ENCODE peak calls at places on chromosomes 16 and 17, in eight cellular contexts. S is HL-60, O is sigmoid colon, Q is GM23338, J is prostate gland, W is transverse colon, P is stomach, N is GM12878. R is an unnamed sample.

GRCh38 chr17:27322026-27322425 is 28.1 kb downstream of the WSB1 start:
- DNase-seq in S (no peak), O (peak), Q (no peak), J (no peak), W (no peak), P (no peak), N (no peak), R (no peak)

GRCh38 chr17:12927541-12928425 is 90.0 kb downstream of the ELAC2 start:
- DNase-seq in S (no peak), O (no peak), Q (no peak), J (no peak), W (no peak), P (no peak), N (no peak), R (no peak)

GRCh38 chr16:49857423-49858181 is 1.7 kb upstream of the ZNF423 start:
- DNase-seq in S (peak), O (peak), Q (peak), J (no peak), W (peak), P (peak), N (no peak), R (peak)

GRCh38 chr16:57998992-57999365 is 1.5 kb downstream of the ZNF319 start:
- DNase-seq in S (no peak), O (no peak), Q (no peak), J (no peak), W (no peak), P (no peak), N (no peak), R (peak)

GRCh38 chr16:54244061-54244886 is 42.3 kb downstream of the IRX3 start:
- DNase-seq in S (peak), O (no peak), Q (no peak), J (no peak), W (no peak), P (no peak), N (no peak), R (no peak)

GRCh38 chr16:12805091-12805490 is 1.4 kb upstream of the CPPED1 start:
- DNase-seq in S (no peak), O (no peak), Q (no peak), J (no peak), W (no peak), P (no peak), N (no peak), R (no peak)

GRCh38 chr17:49779730-49780220 is 8.7 kb upstream of the KAT7 start:
- DNase-seq in S (peak), O (no peak), Q (peak), J (no peak), W (peak), P (no peak), N (no peak), R (no peak)

GRCh38 chr17:34235389-34236028 is 19.6 kb upstream of the CCL2 start:
- DNase-seq in S (peak), O (peak), Q (no peak), J (peak), W (peak), P (peak), N (no peak), R (no peak)

GRCh38 chr16:77877712-77878111 is 89.3 kb downstream of the VAT1L start:
- DNase-seq in S (no peak), O (no peak), Q (no peak), J (no peak), W (no peak), P (no peak), N (no peak), R (no peak)

GRCh38 chr16:58022601-58023371 is 2.8 kb upstream of the MMP15 start:
- DNase-seq in S (no peak), O (peak), Q (peak), J (peak), W (peak), P (peak), N (no peak), R (peak)

GRCh38 chr17:28427372-28427771 is 21.4 kb upstream of the SLC46A1 start:
- DNase-seq in S (no peak), O (no peak), Q (no peak), J (no peak), W (no peak), P (no peak), N (no peak), R (no peak)

GRCh38 chr16:67672739-67673662 is 6.4 kb downstream of the C16orf86 start:
- DNase-seq in S (peak), O (peak), Q (peak), J (peak), W (peak), P (peak), N (no peak), R (peak)

GRCh38 chr17:63930951-63931575 is 1.1 kb downstream of the CD79B start:
- DNase-seq in S (peak), O (peak), Q (peak), J (no peak), W (peak), P (peak), N (no peak), R (peak)

GRCh38 chr16:51359141-51359960 is 208.3 kb upstream of the SALL1 start:
- DNase-seq in S (no peak), O (peak), Q (peak), J (no peak), W (peak), P (no peak), N (no peak), R (no peak)

GRCh38 chr16:58500329-58501241 is 642 bp downstream of the NDRG4 start:
- DNase-seq in S (no peak), O (peak), Q (peak), J (no peak), W (no peak), P (no peak), N (no peak), R (peak)

GRCh38 chr17:18026408-18026776 is 12.6 kb downstream of the ATPAF2 start:
- DNase-seq in S (no peak), O (no peak), Q (no peak), J (no peak), W (no peak), P (no peak), N (no peak), R (no peak)

GRCh38 chr16:20399185-20399584 is 5.4 kb downstream of the PDILT start:
- DNase-seq in S (no peak), O (no peak), Q (no peak), J (no peak), W (no peak), P (peak), N (no peak), R (no peak)

GRCh38 chr17:19647697-19648474 is 665 bp upstream of the ALDH3A2 start:
- DNase-seq in S (peak), O (peak), Q (peak), J (peak), W (peak), P (peak), N (peak), R (peak)

GRCh38 chr16:27470567-27471431 is 68.8 kb downstream of the IL21R start:
- DNase-seq in S (no peak), O (no peak), Q (no peak), J (no peak), W (no peak), P (no peak), N (no peak), R (peak)

GRCh38 chr16:10871157-10871991 is 5.6 kb upstream of the CIITA start:
- DNase-seq in S (peak), O (peak), Q (no peak), J (peak), W (peak), P (peak), N (peak), R (peak)

GRCh38 chr17:48997103-48997826 is at the start of gene IGF2BP1:
- DNase-seq in S (peak), O (no peak), Q (peak), J (no peak), W (no peak), P (no peak), N (no peak), R (no peak)

GRCh38 chr16:66924527-66925321 is 611 bp downstream of the RRAD start:
- DNase-seq in S (no peak), O (no peak), Q (peak), J (no peak), W (peak), P (peak), N (no peak), R (no peak)

GRCh38 chr17:70271672-70272071 is 102.3 kb downstream of the KCNJ2 start:
- DNase-seq in S (no peak), O (no peak), Q (no peak), J (no peak), W (no peak), P (no peak), N (no peak), R (no peak)

GRCh38 chr17:55154101-55154500 is 110.7 kb upstream of the HLF start:
- DNase-seq in S (no peak), O (no peak), Q (no peak), J (no peak), W (no peak), P (no peak), N (no peak), R (no peak)

GRCh38 chr17:1067282-1067956 is 70.5 kb downstream of the TIMM22 start:
- DNase-seq in S (no peak), O (no peak), Q (no peak), J (no peak), W (no peak), P (peak), N (no peak), R (no peak)

GRCh38 chr16:13036600-13036999 is 135.2 kb downstream of the SHISA9 start:
- DNase-seq in S (no peak), O (no peak), Q (peak), J (peak), W (no peak), P (peak), N (no peak), R (no peak)

GRCh38 chr16:14365200-14365851 is 264.7 kb downstream of the PARN start:
- DNase-seq in S (no peak), O (no peak), Q (no peak), J (no peak), W (no peak), P (no peak), N (no peak), R (no peak)

GRCh38 chr17:80829166-80829813 is 162.4 kb upstream of the CHMP6 start:
- DNase-seq in S (no peak), O (peak), Q (no peak), J (no peak), W (no peak), P (no peak), N (no peak), R (no peak)

GRCh38 chr17:58040386-58040785 is 33.3 kb upstream of the SRSF1 start:
- DNase-seq in S (no peak), O (no peak), Q (no peak), J (no peak), W (no peak), P (no peak), N (no peak), R (no peak)

GRCh38 chr17:45825792-45826191 is 18.9 kb upstream of the SPPL2C start:
- DNase-seq in S (no peak), O (no peak), Q (no peak), J (no peak), W (no peak), P (no peak), N (no peak), R (no peak)

GRCh38 chr17:40371261-40371929 is 6.9 kb upstream of the GJD3 start:
- DNase-seq in S (no peak), O (no peak), Q (peak), J (no peak), W (no peak), P (no peak), N (no peak), R (no peak)

GRCh38 chr17:72659811-72660210 is 432.7 kb downstream of the SLC39A11 start:
- DNase-seq in S (no peak), O (peak), Q (no peak), J (no peak), W (no peak), P (no peak), N (no peak), R (no peak)

GRCh38 chr17:57544834-57545463 is 200.2 kb downstream of the CCDC182 start:
- DNase-seq in S (no peak), O (no peak), Q (no peak), J (no peak), W (no peak), P (no peak), N (no peak), R (no peak)

DNA sequence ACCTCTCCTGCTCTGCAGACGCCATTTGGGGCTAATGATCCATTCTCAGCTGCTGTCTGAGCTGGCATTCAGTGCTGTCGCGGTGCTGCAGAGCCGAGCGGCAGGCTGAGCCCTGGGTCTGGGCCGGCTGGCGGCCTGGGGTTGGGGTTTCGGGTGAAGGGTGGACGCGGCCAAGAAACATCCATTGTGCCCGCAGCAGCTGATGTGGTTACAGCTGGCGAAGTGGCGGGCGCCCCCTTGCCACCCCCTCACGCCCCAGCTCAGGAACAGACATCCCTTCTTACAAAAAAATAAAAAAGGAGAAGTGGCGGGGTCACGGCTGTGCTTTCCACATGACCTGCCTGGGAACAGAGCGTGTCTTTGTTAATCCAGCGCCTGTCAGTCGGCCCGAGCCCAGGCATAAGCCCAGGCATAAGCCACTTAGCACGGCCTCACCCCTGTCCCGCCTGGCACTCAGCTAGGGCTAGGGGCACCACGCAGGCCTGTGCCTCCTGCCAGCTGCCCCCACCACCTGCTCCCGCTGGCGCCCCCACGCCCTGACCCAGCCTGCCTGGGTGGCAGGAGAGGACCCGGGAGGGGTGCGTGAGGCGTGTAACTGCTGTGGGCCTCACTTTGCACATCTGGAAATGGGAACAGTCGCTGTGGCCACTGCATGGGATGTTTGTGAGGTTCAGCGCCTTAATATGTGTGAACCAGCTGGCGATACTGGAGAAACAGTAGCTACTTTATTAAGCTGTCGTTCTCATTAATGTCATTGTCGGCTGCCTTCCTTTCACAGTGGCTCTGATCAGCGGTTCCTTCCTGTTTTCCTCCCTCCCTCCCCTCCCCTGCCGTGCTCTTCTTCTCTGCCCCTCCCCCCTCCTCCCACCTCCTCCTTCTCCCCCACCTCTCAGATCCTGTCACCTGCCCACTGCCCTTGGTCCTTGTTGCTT is 197.7 kb upstream of the CIBAR2 start:
- DNase-seq in S (peak), O (peak), Q (peak), J (no peak), W (peak), P (no peak), N (no peak), R (peak)
- TF ChIP-seq POLR2AphosphoS5 in S (peak), O (peak), Q (no peak), J (peak), W (no peak), P (no peak), N (no peak), R (peak)

DNA sequence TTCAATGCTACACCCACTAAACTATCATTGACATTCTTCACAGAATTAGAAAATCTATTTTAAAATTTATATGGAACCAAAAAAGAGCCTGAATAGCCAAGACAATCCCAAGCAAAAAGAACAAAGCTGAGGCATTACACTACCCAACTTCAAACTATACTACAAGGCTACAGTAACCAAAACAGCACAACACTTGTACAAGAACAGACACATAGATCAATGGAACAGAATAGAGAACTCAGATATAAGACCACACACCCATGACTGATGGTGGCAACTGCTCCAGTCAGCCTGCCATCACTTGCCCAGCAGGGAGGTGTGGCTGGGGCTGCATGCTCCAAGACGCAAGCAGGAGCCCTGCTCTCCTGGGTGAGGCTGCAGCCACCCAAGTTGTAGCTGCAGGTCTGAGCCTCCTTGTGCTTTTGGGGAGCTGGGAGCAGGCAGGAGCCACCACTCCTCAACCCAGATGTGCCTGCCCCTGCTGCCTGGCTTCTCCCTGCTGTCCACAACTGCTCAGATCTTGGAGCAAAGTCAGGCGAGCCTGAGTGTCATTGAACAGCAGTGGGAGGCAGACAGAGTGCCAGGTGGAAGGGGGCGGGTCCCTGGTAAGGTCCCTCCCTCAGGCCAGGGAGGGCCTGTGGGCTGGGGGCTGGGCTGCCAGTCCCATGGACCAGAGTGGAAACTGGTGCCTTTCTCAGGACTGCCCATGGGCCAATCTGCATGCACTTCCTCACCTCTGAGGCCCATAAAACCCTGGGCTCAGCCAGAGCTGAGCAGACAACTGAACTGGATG is 24.7 kb downstream of the SSH2 start:
- DNase-seq in S (no peak), O (no peak), Q (no peak), J (no peak), W (peak), P (no peak), N (no peak), R (no peak)
- H3K4me3 ChIP-seq in S (no peak), O (no peak), Q (no peak), J (no peak), W (no peak), P (no peak), N (no peak), R (no peak)

DNA sequence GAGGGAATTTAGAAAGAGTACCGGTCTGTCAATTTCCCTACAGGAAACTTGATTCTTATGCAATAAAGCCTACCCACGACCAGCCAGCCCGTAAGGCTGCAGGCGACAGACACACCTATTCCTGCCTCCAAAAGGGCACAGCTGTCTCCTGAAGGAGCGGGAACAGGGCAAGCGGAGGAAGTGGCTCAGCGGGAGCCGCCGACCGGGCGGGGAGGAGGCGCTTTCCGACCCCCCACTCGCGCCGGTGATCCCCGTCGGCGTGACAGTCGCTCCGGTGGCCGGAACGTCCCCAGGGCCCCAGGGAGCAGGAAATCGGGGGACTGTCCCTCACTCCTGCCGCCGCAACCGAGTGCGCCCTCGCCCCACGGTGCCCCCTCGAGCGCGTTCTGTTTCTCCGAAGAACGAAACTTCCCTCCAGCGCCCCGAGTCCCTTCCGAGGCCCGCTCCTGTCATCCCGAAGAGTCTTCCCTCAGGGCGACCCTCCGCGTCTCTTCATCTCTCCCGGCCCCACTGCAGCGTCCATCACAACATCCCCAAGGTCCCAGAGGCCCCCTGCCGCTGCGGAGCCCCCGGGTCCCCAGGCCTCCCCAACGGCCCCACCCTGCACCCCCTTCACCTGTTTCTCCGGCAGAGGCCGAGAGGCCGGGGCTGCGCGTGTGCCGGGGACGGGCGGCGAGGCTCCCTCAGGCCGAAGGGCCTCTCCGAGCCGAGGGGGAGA is 420 bp downstream of the STAT3 start:
- DNase-seq in S (peak), O (peak), Q (peak), J (peak), W (peak), P (peak), N (no peak), R (peak)
- TF ChIP-seq POLR2AphosphoS5 in S (no peak), O (peak), Q (no peak), J (no peak), W (peak), P (peak), N (no peak), R (peak)

GRCh38 chr16:8958344-8958808 is 5.3 kb downstream of the USP7 start:
- DNase-seq in S (peak), O (peak), Q (no peak), J (no peak), W (peak), P (no peak), N (no peak), R (peak)

GRCh38 chr16:8956265-8957060 is 7.2 kb downstream of the USP7 start:
- DNase-seq in S (no peak), O (peak), Q (no peak), J (no peak), W (no peak), P (no peak), N (no peak), R (no peak)

GRCh38 chr16:8957061-8957392 is 6.7 kb downstream of the USP7 start:
- DNase-seq in S (no peak), O (no peak), Q (no peak), J (no peak), W (no peak), P (no peak), N (no peak), R (no peak)

GRCh38 chr16:8955828-8956227 is 7.9 kb downstream of the USP7 start:
- DNase-seq in S (no peak), O (no peak), Q (no peak), J (no peak), W (no peak), P (no peak), N (no peak), R (no peak)

DNA sequence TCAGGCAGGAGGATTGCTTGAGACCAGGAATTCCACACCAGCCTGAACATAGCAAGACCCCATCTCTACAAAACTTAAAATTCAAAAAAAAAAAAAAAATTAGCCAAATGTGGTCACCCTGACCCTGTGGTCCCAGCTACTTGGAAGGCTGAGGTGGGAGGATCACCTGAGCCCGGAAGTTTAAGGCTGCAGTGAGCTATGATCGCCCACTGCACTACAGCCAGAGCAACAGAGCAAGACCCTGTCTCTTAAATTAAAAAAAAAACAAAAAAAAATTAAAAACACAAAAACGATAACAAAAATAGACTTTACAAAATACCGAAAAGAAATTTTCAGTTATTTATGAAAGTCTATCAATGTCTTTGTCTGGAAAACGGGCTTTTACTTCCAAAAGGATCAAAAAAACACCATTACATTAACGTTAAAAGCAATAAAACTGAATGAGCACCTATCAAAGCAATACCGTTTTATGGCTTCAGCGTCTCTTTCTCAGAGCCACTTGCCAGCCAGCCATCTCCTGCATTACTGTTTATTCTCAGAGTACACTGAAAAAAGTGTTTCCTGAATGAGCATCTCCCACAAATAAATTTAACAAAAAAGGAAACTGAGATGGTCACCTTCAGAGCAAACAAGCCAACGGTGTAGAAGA is 6.1 kb downstream of the USP7 start:
- DNase-seq in S (no peak), O (peak), Q (no peak), J (no peak), W (peak), P (no peak), N (no peak), R (no peak)
- H3K4me3 ChIP-seq in S (no peak), O (no peak), Q (peak), J (no peak), W (no peak), P (no peak), N (peak), R (peak)